ENCODE peak calls at places on chromosomes 16 and 17, in nine cellular contexts. P, I, X, G, B, U, T, D and C are unnamed samples.

GRCh38 chr16:76428858-76429257 is 151.7 kb downstream of the CNTNAP4 start:
- DNase-seq in D (no peak), X (no peak), I (no peak), T (peak), P (no peak), B (no peak), U (no peak), G (no peak), C (no peak)

GRCh38 chr16:15785386-15786059 is 71.3 kb downstream of the MYH11 start:
- DNase-seq in D (no peak), T (no peak), U (peak), B (no peak), G (no peak), I (no peak), P (no peak), X (no peak), C (no peak)

GRCh38 chr16:60304078-60304477 is 1570.0 kb upstream of the GOT2 start:
- DNase-seq in X (no peak), B (no peak), D (no peak), P (no peak), U (no peak), I (no peak), G (no peak), T (no peak), C (no peak)

GRCh38 chr16:2035431-2036199 is 8.9 kb downstream of the NHERF2 start:
- DNase-seq in U (peak), P (no peak), B (no peak), G (peak), D (peak), T (no peak), I (peak), X (no peak), C (peak)

GRCh38 chr17:2025220-2025621 is at the start of gene RTN4RL1:
- DNase-seq in B (no peak), T (peak), G (peak), I (peak), P (peak), U (peak), X (peak), D (no peak), C (no peak)

GRCh38 chr16:30764816-30765465 is 2.8 kb downstream of the RNF40 start:
- DNase-seq in U (no peak), B (no peak), X (no peak), I (no peak), P (no peak), G (peak), T (no peak), D (no peak), C (no peak)

GRCh38 chr17:17755715-17756114 is 74.5 kb downstream of the RAI1 start:
- DNase-seq in U (no peak), B (no peak), G (no peak), X (no peak), I (no peak), P (no peak), D (no peak), T (no peak), C (no peak)

GRCh38 chr17:81815646-81815985 is 11.7 kb downstream of the GCGR start:
- DNase-seq in I (no peak), T (no peak), U (no peak), G (no peak), D (no peak), P (no peak), X (no peak), B (no peak), C (no peak)

GRCh38 chr16:11161439-11161838 is 94.6 kb downstream of the SOCS1 start:
- DNase-seq in D (no peak), X (no peak), B (no peak), G (no peak), P (no peak), I (no peak), T (no peak), U (no peak), C (no peak)

GRCh38 chr17:933168-934083 is 46.1 kb downstream of the NXN start:
- DNase-seq in D (peak), I (peak), X (no peak), G (peak), U (peak), P (no peak), B (no peak), T (no peak), C (peak)

GRCh38 chr17:9842057-9842758 is 16.5 kb downstream of the GLP2R start:
- DNase-seq in I (peak), U (peak), B (peak), G (no peak), T (peak), X (no peak), D (no peak), P (no peak), C (no peak)

GRCh38 chr16:86664518-86665318 is 86.4 kb downstream of the FOXL1 start:
- DNase-seq in T (peak), U (peak), D (peak), X (peak), B (no peak), P (peak), G (no peak), I (peak), C (peak)

GRCh38 chr16:7209598-7209997 is 123.0 kb upstream of the RBFOX1 start:
- DNase-seq in P (no peak), T (no peak), I (no peak), G (no peak), U (no peak), X (no peak), D (no peak), B (no peak), C (no peak)

GRCh38 chr16:117381-118365 is 20.8 kb downstream of the NPRL3 start:
- DNase-seq in U (peak), G (peak), D (no peak), P (peak), B (no peak), X (peak), I (no peak), T (peak), C (no peak)

GRCh38 chr17:74623693-74624093 is at the start of gene CD300E:
- DNase-seq in T (no peak), P (no peak), B (no peak), I (no peak), U (peak), X (no peak), D (no peak), G (no peak), C (no peak)

GRCh38 chr17:50608700-50609375 is 25.8 kb upstream of the ABCC3 start:
- DNase-seq in B (no peak), G (no peak), T (no peak), X (no peak), D (no peak), U (no peak), P (no peak), I (no peak), C (no peak)

GRCh38 chr16:21211486-21211885 is at the start of gene ZP2:
- DNase-seq in T (no peak), U (no peak), P (no peak), D (no peak), B (no peak), G (no peak), X (no peak), I (no peak), C (no peak)

GRCh38 chr16:17327671-17328335 is 143.0 kb downstream of the XYLT1 start:
- DNase-seq in U (no peak), G (no peak), I (no peak), P (no peak), X (no peak), D (no peak), T (no peak), B (no peak), C (no peak)